ENCODE peak calls at places on chromosomes 7 and 10, in four cellular contexts. I is SK-N-SH, F is suprapubic skin, T is esophagus muscularis mucosa. H is an unnamed sample.
A peak's percentile ranks its signal among the peaks of the same experiment; 100 is the strongest.

GRCh38 chr10:130079614-130080460 is 30.8 kb downstream of the C10orf143 start:
- DNase-seq in T (peak; percentile 21), F (no peak), I (no peak), H (no peak)

GRCh38 chr10:71657604-71658348 is 61.8 kb downstream of the C10orf105 start:
- DNase-seq in I (peak; percentile 47), F (no peak), T (no peak), H (no peak)

GRCh38 chr10:98267894-98268693 is at the start of gene LOXL4:
- DNase-seq in F (no peak), I (peak; percentile 89), T (no peak), H (no peak)

GRCh38 chr7:132029369-132030160 is 473.1 kb upstream of the PODXL start:
- DNase-seq in F (no peak), T (no peak), I (no peak), H (no peak)

GRCh38 chr7:41711283-41712064 is 8.6 kb upstream of the INHBA start:
- DNase-seq in I (peak; percentile 41), T (peak; percentile 68), F (no peak), H (peak; percentile 37)

GRCh38 chr10:4240641-4241197 is 455.7 kb upstream of the KLF6 start:
- DNase-seq in T (no peak), F (no peak), I (no peak), H (no peak)

GRCh38 chr10:102642553-102643345 is 1.5 kb upstream of the TRIM8 start:
- DNase-seq in F (no peak), T (peak; percentile 95), I (peak; percentile 62), H (peak; percentile 70)

GRCh38 chr7:106597751-106598619 is 63.0 kb downstream of the CCDC71L start:
- DNase-seq in F (no peak), I (no peak), T (no peak), H (no peak)

GRCh38 chr7:67309764-67310548 is 313.3 kb downstream of the TYW1 start:
- DNase-seq in T (no peak), I (no peak), F (no peak), H (no peak)

GRCh38 chr10:3261921-3262320 is 89.3 kb upstream of the PITRM1 start:
- DNase-seq in T (no peak), F (peak; percentile 47), I (no peak), H (no peak)

GRCh38 chr10:132487241-132488135 is 50.1 kb upstream of the INPP5A start:
- DNase-seq in T (no peak), I (no peak), F (peak; percentile 52), H (no peak)

GRCh38 chr10:106278385-106278784 is 886.1 kb downstream of the SORCS1 start:
- DNase-seq in T (no peak), F (no peak), I (peak; percentile 7), H (no peak)

GRCh38 chr7:87598234-87599009 is 2.3 kb downstream of the ABCB1 start:
- DNase-seq in T (no peak), I (no peak), F (no peak), H (no peak)

GRCh38 chr10:22325272-22325947 is 4.5 kb downstream of the BMI1 start:
- DNase-seq in I (peak; percentile 92), F (peak; percentile 84), T (no peak), H (peak; percentile 79)

GRCh38 chr7:149825567-149826343 is 12.4 kb upstream of the ZNF862 start:
- DNase-seq in F (peak; percentile 61), T (no peak), I (peak; percentile 30), H (no peak)

GRCh38 chr10:79344502-79345195 is 2.6 kb upstream of the PPIF start:
- DNase-seq in T (no peak), F (no peak), I (no peak), H (no peak)

GRCh38 chr10:74488907-74489306 is 337.5 kb upstream of the KAT6B start:
- DNase-seq in F (no peak), I (no peak), T (no peak), H (no peak)

GRCh38 chr10:26792780-26793495 is 67.8 kb downstream of the ABI1 start:
- DNase-seq in F (no peak), T (no peak), I (no peak), H (no peak)

GRCh38 chr7:77338883-77339629 is 77.1 kb downstream of the GSAP start:
- DNase-seq in F (no peak), I (no peak), T (peak; percentile 88), H (no peak)

GRCh38 chr7:14207154-14207553 is 217.7 kb upstream of the ETV1 start:
- DNase-seq in F (no peak), I (no peak), T (no peak), H (no peak)

GRCh38 chr10:49710966-49711365 is 31.5 kb downstream of the C10orf53 start:
- DNase-seq in T (peak; percentile 70), F (no peak), I (no peak), H (no peak)

GRCh38 chr7:67692425-67692824 is 695.8 kb downstream of the TYW1 start:
- DNase-seq in T (no peak), F (no peak), I (no peak), H (no peak)

GRCh38 chr10:121900443-121901174 is 27.2 kb downstream of the ATE1 start:
- DNase-seq in I (peak; percentile 65), F (no peak), T (no peak), H (no peak)

GRCh38 chr7:76069238-76069638 is 21.3 kb downstream of the MDH2 start:
- DNase-seq in I (peak; percentile 46), F (peak; percentile 80), T (no peak), H (peak; percentile 59)

GRCh38 chr7:45980181-45980905 is 59.3 kb upstream of the IGFBP3 start:
- DNase-seq in I (no peak), F (no peak), T (peak; percentile 42), H (no peak)

GRCh38 chr7:142608630-142609029 is 140.6 kb upstream of the PRSS1 start:
- DNase-seq in I (no peak), F (no peak), T (no peak), H (no peak)

GRCh38 chr10:32121648-32122047 is 65.4 kb upstream of the KIF5B start:
- DNase-seq in T (no peak), F (no peak), I (no peak), H (no peak)

GRCh38 chr10:132574783-132575319 is 37.3 kb downstream of the INPP5A start:
- DNase-seq in T (no peak), I (no peak), F (no peak), H (no peak)

GRCh38 chr10:95392711-95393164 is 101.9 kb upstream of the PDLIM1 start:
- DNase-seq in I (no peak), F (no peak), T (no peak), H (no peak)

GRCh38 chr7:29177963-29178612 is 16.5 kb upstream of the CHN2 start:
- DNase-seq in F (peak; percentile 64), T (no peak), I (no peak), H (peak; percentile 33)

DNA sequence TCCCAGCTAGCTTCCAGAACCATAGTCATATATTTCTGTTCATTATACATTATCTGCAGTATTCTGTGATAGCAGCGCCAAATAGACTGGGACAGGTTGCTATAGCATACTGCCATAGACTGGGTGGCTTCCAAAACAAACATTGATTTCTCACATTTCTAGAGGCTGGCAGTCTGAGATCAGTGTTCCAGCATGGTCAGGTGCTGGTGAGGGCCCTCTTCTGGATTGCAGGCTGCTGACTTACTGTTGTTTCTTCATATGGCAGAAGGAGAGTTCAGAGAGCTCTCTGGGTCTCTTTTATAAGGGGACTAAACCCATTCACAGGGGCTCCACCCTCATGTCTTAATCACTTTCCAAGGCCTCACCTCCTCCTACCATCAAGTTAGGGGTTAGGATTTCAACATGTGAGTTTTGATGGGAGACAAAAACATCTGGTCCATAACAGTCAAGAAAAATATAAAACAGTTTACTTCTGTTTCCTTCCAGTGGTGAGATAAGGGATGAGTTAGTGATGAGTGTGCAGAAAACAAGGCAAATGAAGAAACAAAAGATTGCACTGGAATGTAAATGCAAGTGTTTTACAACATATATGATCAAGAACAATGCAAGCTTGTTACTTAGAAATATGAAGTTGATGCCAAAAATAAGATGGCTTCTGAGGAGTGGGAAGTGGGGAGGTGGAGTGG is 399.0 kb upstream of the C7orf33 start:
- DNase-seq in I (no peak), F (no peak), T (no peak), H (no peak)
- TF ChIP-seq EP300 in I (no peak), F (no peak), T (no peak), H (no peak)

GRCh38 chr7:80859272-80859970 is 59.4 kb downstream of the SEMA3C start:
- DNase-seq in I (no peak), F (peak; percentile 70), T (peak; percentile 94), H (peak; percentile 26)
- TF ChIP-seq POLR2AphosphoS5 in I (no peak), F (no peak), T (peak; percentile 77), H (no peak)

GRCh38 chr10:69685802-69686585 is 55.9 kb downstream of the FAM241B start:
- DNase-seq in T (no peak), F (no peak), I (peak; percentile 74), H (no peak)
- H3K27ac ChIP-seq in T (no peak overlapping the region), F (no peak overlapping the region), I (no peak overlapping the region), H (peak overlapping the region; percentile 89)

GRCh38 chr10:113078282-113078907 is 128.3 kb downstream of the TCF7L2 start:
- DNase-seq in T (no peak), F (no peak), I (no peak), H (no peak)
- TF ChIP-seq EP300 in T (no peak), F (no peak), I (no peak), H (no peak)